ENCODE peak calls at places on chromosomes 6 and 20, in ten cellular contexts. L, F, B, H, K, M, Q, D, V and S are unnamed samples.

GRCh38 chr6:34305982-34306702 is 57.3 kb upstream of the SMIM29 start:
- DNase-seq in L (no peak), F (no peak), B (no peak), H (no peak), K (no peak), M (no peak), Q (no peak), D (no peak), V (no peak), S (no peak)

GRCh38 chr6:129031051-129031599 is 148.2 kb downstream of the LAMA2 start:
- DNase-seq in L (no peak), F (peak), B (no peak), H (peak), K (no peak), M (no peak), Q (no peak), D (no peak), V (no peak), S (no peak)

GRCh38 chr6:19597809-19598320 is 239.3 kb upstream of the ID4 start:
- DNase-seq in L (no peak), F (no peak), B (no peak), H (no peak), K (no peak), M (no peak), Q (no peak), D (no peak), V (no peak), S (no peak)

GRCh38 chr6:82097676-82098075 is 149.9 kb downstream of the IBTK start:
- DNase-seq in L (no peak), F (no peak), B (no peak), H (no peak), K (no peak), M (no peak), Q (no peak), D (no peak), V (no peak), S (no peak)

GRCh38 chr20:63246490-63247284 is 7.6 kb downstream of the NKAIN4 start:
- DNase-seq in L (peak), F (no peak), B (no peak), H (no peak), K (no peak), M (no peak), Q (no peak), D (no peak), V (no peak), S (no peak)

GRCh38 chr20:33653900-33654596 is 8.1 kb upstream of the C20orf144 start:
- DNase-seq in L (no peak), F (no peak), B (peak), H (no peak), K (no peak), M (no peak), Q (peak), D (no peak), V (no peak), S (no peak)

GRCh38 chr6:3764516-3765333 is 13.2 kb upstream of the PXDC1 start:
- DNase-seq in L (no peak), F (no peak), B (no peak), H (no peak), K (no peak), M (no peak), Q (no peak), D (no peak), V (no peak), S (no peak)

GRCh38 chr6:116564921-116565872 is 6.1 kb upstream of the RWDD1 start:
- DNase-seq in L (no peak), F (no peak), B (no peak), H (no peak), K (no peak), M (peak), Q (no peak), D (no peak), V (no peak), S (no peak)

GRCh38 chr6:9399916-9400315 is 964.6 kb upstream of the SLC35B3 start:
- DNase-seq in L (no peak), F (no peak), B (no peak), H (no peak), K (no peak), M (no peak), Q (no peak), D (no peak), V (no peak), S (no peak)

GRCh38 chr6:133964052-133964451 is 11.0 kb downstream of the TBPL1 start:
- DNase-seq in L (no peak), F (peak), B (no peak), H (peak), K (no peak), M (no peak), Q (no peak), D (no peak), V (no peak), S (no peak)

GRCh38 chr6:158018851-158019361 is 37.2 kb downstream of the SYNJ2 start:
- DNase-seq in L (no peak), F (peak), B (no peak), H (no peak), K (no peak), M (no peak), Q (no peak), D (no peak), V (no peak), S (no peak)

GRCh38 chr20:8073024-8073832 is 53.7 kb upstream of the TMX4 start:
- DNase-seq in L (no peak), F (peak), B (no peak), H (peak), K (no peak), M (no peak), Q (no peak), D (no peak), V (no peak), S (no peak)

GRCh38 chr6:44721954-44722578 is 334.6 kb downstream of the CDC5L start:
- DNase-seq in L (no peak), F (no peak), B (no peak), H (no peak), K (no peak), M (no peak), Q (no peak), D (no peak), V (no peak), S (no peak)

GRCh38 chr6:1123406-1123805 is 188.5 kb upstream of the FOXQ1 start:
- DNase-seq in L (no peak), F (no peak), B (no peak), H (no peak), K (no peak), M (no peak), Q (no peak), D (no peak), V (no peak), S (no peak)

GRCh38 chr6:36114798-36115408 is 15.4 kb upstream of the MAPK13 start:
- DNase-seq in L (no peak), F (no peak), B (no peak), H (no peak), K (no peak), M (no peak), Q (no peak), D (no peak), V (no peak), S (no peak)

GRCh38 chr6:133705731-133706130 is 183.2 kb upstream of the TCF21 start:
- DNase-seq in L (no peak), F (peak), B (no peak), H (peak), K (no peak), M (no peak), Q (no peak), D (no peak), V (no peak), S (no peak)

GRCh38 chr6:7819641-7820040 is 90.9 kb downstream of the TXNDC5 start:
- DNase-seq in L (no peak), F (peak), B (no peak), H (no peak), K (no peak), M (no peak), Q (no peak), D (no peak), V (no peak), S (no peak)

GRCh38 chr6:157226761-157227160 is 96.6 kb downstream of the TMEM242 start:
- DNase-seq in L (peak), F (no peak), B (no peak), H (no peak), K (no peak), M (no peak), Q (no peak), D (no peak), V (no peak), S (no peak)

GRCh38 chr6:160991411-160992322 is at the start of gene MAP3K4:
- DNase-seq in L (peak), F (peak), B (peak), H (no peak), K (peak), M (peak), Q (peak), D (peak), V (peak), S (no peak)

GRCh38 chr6:18507018-18507415 is 119.9 kb downstream of the RNF144B start:
- DNase-seq in L (no peak), F (no peak), B (no peak), H (no peak), K (no peak), M (no peak), Q (no peak), D (no peak), V (no peak), S (no peak)